ENCODE peak calls at places on chromosomes 5 and 9, in eight cellular contexts. One of them, this sample, is unnamed.

GRCh38 chr5:124824637-124825158 is 78.3 kb upstream of the ZNF608 start:
- DNase-seq in HL-60: no peak
- DNase-seq in fibroblast of mammary gland: peak; percentile 93
- DNase-seq in uterus: no peak
- DNase-seq in PC-3: peak; percentile 60
- DNase-seq in spleen: no peak
- DNase-seq in fibroblast of pulmonary artery: peak; percentile 96
- DNase-seq in upper lobe of right lung: no peak
- DNase-seq in this sample: peak; percentile 98

GRCh38 chr5:67249590-67249895 is 52.9 kb upstream of the CD180 start:
- DNase-seq in HL-60: no peak
- DNase-seq in fibroblast of mammary gland: no peak
- DNase-seq in uterus: no peak
- DNase-seq in PC-3: no peak
- DNase-seq in spleen: no peak
- DNase-seq in fibroblast of pulmonary artery: no peak
- DNase-seq in upper lobe of right lung: no peak
- DNase-seq in this sample: peak; percentile 64

GRCh38 chr5:103446813-103447212 is 115.8 kb downstream of the NUDT12 start:
- DNase-seq in HL-60: no peak
- DNase-seq in fibroblast of mammary gland: peak; percentile 53
- DNase-seq in uterus: no peak
- DNase-seq in PC-3: peak; percentile 88
- DNase-seq in spleen: no peak
- DNase-seq in fibroblast of pulmonary artery: no peak
- DNase-seq in upper lobe of right lung: no peak
- DNase-seq in this sample: no peak

GRCh38 chr5:14105717-14106435 is 37.3 kb upstream of the TRIO start:
- DNase-seq in HL-60: no peak
- DNase-seq in fibroblast of mammary gland: peak; percentile 87
- DNase-seq in uterus: no peak
- DNase-seq in PC-3: peak; percentile 99
- DNase-seq in spleen: no peak
- DNase-seq in fibroblast of pulmonary artery: peak; percentile 88
- DNase-seq in upper lobe of right lung: no peak
- DNase-seq in this sample: peak; percentile 91

GRCh38 chr9:137127301-137128157 is 11.4 kb upstream of the GRIN1 start:
- DNase-seq in HL-60: peak; percentile 67
- DNase-seq in fibroblast of mammary gland: no peak
- DNase-seq in uterus: no peak
- DNase-seq in PC-3: peak; percentile 21
- DNase-seq in spleen: no peak
- DNase-seq in fibroblast of pulmonary artery: peak; percentile 24
- DNase-seq in upper lobe of right lung: peak; percentile 75
- DNase-seq in this sample: no peak

GRCh38 chr9:5622019-5622418 is 6.9 kb upstream of the RIC1 start:
- DNase-seq in HL-60: no peak
- DNase-seq in fibroblast of mammary gland: peak; percentile 88
- DNase-seq in uterus: no peak
- DNase-seq in PC-3: peak; percentile 85
- DNase-seq in spleen: no peak
- DNase-seq in fibroblast of pulmonary artery: peak; percentile 84
- DNase-seq in upper lobe of right lung: no peak
- DNase-seq in this sample: peak; percentile 86

GRCh38 chr5:146137967-146138403 is 32.6 kb upstream of the PLAC8L1 start:
- DNase-seq in HL-60: peak; percentile 27
- DNase-seq in fibroblast of mammary gland: peak; percentile 48
- DNase-seq in uterus: no peak
- DNase-seq in PC-3: peak; percentile 48
- DNase-seq in spleen: no peak
- DNase-seq in fibroblast of pulmonary artery: peak; percentile 47
- DNase-seq in upper lobe of right lung: peak; percentile 73
- DNase-seq in this sample: peak; percentile 91

GRCh38 chr9:108910402-108910801 is 23.5 kb downstream of the ELP1 start:
- DNase-seq in HL-60: no peak
- DNase-seq in fibroblast of mammary gland: no peak
- DNase-seq in uterus: no peak
- DNase-seq in PC-3: no peak
- DNase-seq in spleen: no peak
- DNase-seq in fibroblast of pulmonary artery: no peak
- DNase-seq in upper lobe of right lung: no peak
- DNase-seq in this sample: no peak

GRCh38 chr5:9149988-9150387 is 395.9 kb downstream of the SEMA5A start:
- DNase-seq in HL-60: no peak
- DNase-seq in fibroblast of mammary gland: peak; percentile 97
- DNase-seq in uterus: no peak
- DNase-seq in PC-3: peak; percentile 92
- DNase-seq in spleen: no peak
- DNase-seq in fibroblast of pulmonary artery: peak; percentile 23
- DNase-seq in upper lobe of right lung: no peak
- DNase-seq in this sample: no peak

GRCh38 chr5:112691758-112692157 is 45.9 kb upstream of the APC start:
- DNase-seq in HL-60: peak; percentile 56
- DNase-seq in fibroblast of mammary gland: peak; percentile 60
- DNase-seq in uterus: no peak
- DNase-seq in PC-3: peak; percentile 40
- DNase-seq in spleen: no peak
- DNase-seq in fibroblast of pulmonary artery: peak; percentile 71
- DNase-seq in upper lobe of right lung: no peak
- DNase-seq in this sample: peak; percentile 55

DNA sequence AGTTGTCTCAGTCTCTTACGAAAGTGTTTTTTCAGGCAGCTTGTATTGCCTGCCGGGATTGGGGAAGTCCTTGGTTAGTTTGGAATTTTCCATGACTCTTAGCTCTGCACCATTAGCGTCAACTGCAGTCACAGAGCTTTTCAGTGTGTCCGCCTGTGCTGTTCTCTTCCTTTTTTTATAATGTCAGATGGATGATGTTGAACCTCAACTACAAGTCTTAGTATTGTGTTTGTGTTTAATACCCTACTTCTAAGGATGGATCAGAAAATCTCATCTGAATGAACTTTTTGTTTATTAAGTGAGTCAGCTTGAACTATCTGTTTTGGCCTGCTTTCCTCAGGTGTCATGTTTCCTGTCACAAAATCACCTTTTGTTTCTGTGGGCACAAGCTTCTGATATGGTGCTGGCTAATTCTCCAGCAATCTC is 33.1 kb downstream of the ATP6V0E1 start:
- DNase-seq in HL-60: no peak
- DNase-seq in fibroblast of mammary gland: peak; percentile 77
- DNase-seq in uterus: no peak
- DNase-seq in PC-3: peak; percentile 77
- DNase-seq in spleen: no peak
- DNase-seq in fibroblast of pulmonary artery: peak; percentile 86
- DNase-seq in upper lobe of right lung: no peak
- DNase-seq in this sample: peak; percentile 75
- H3K4me3 ChIP-seq in HL-60: no peak overlapping the region
- H3K4me3 ChIP-seq in fibroblast of mammary gland: no peak overlapping the region
- H3K4me3 ChIP-seq in uterus: no peak overlapping the region
- H3K4me3 ChIP-seq in PC-3: no peak overlapping the region
- H3K4me3 ChIP-seq in spleen: no peak overlapping the region
- H3K4me3 ChIP-seq in fibroblast of pulmonary artery: no peak overlapping the region
- H3K4me3 ChIP-seq in upper lobe of right lung: no peak overlapping the region
- H3K4me3 ChIP-seq in this sample: no peak overlapping the region

DNA sequence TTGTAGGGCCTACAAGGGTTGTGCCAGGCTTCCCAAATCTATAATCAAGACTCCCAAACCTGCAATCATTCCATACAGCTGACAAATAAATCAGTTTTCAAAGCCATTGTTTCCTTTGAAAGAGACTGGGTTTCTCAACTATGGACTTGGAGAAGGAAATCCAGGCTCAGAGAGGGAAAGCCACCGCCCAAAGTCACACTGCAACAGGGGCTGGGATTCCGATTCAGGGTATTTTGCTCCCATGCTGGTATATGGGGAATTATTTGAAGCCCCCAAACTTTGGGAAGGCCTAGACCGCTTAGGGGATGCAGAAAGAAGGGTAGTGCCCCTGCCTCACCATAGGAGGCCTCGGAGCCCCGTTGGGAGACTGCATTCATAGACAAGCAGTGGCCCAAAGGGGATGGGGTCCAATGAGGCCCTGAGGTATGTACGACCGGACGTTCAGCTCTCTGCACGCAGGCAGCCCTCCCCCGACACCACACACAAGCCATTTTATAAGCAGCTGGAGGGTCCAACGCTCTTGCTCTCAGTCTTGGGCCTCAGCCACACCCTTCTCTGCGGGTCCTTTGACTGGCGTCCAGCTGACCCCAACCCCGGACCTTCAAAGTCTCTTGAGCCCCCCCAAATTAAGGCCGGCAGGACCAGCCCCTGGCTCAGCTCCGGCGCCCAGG is 712 bp downstream of the ANXA6 start:
- DNase-seq in HL-60: peak; percentile 21
- DNase-seq in fibroblast of mammary gland: peak; percentile 15
- DNase-seq in uterus: peak; percentile 41
- DNase-seq in PC-3: no peak
- DNase-seq in spleen: peak; percentile 82
- DNase-seq in fibroblast of pulmonary artery: no peak
- DNase-seq in upper lobe of right lung: no peak
- DNase-seq in this sample: peak; percentile 29
- TF ChIP-seq CTCF in HL-60: no peak
- TF ChIP-seq CTCF in fibroblast of mammary gland: no peak
- TF ChIP-seq CTCF in uterus: peak; percentile 12
- TF ChIP-seq CTCF in PC-3: no peak
- TF ChIP-seq CTCF in spleen: no peak
- TF ChIP-seq CTCF in fibroblast of pulmonary artery: peak; percentile 12
- TF ChIP-seq CTCF in upper lobe of right lung: no peak
- TF ChIP-seq CTCF in this sample: no peak

GRCh38 chr9:111601237-111602018 is 2.0 kb upstream of the PTGR1 start:
- DNase-seq in HL-60: no peak
- DNase-seq in fibroblast of mammary gland: peak; percentile 67
- DNase-seq in uterus: no peak
- DNase-seq in PC-3: peak; percentile 64
- DNase-seq in spleen: no peak
- DNase-seq in fibroblast of pulmonary artery: peak; percentile 74
- DNase-seq in upper lobe of right lung: no peak
- DNase-seq in this sample: peak; percentile 56

GRCh38 chr9:111599092-111599947 is at the start of gene PTGR1:
- DNase-seq in HL-60: peak; percentile 65
- DNase-seq in fibroblast of mammary gland: peak; percentile 91
- DNase-seq in uterus: peak; percentile 87
- DNase-seq in PC-3: peak; percentile 72
- DNase-seq in spleen: peak; percentile 86
- DNase-seq in fibroblast of pulmonary artery: peak; percentile 94
- DNase-seq in upper lobe of right lung: peak; percentile 94
- DNase-seq in this sample: peak; percentile 88

GRCh38 chr9:111597852-111598729 is 1.4 kb downstream of the PTGR1 start:
- DNase-seq in HL-60: peak; percentile 59
- DNase-seq in fibroblast of mammary gland: peak; percentile 65
- DNase-seq in uterus: peak; percentile 73
- DNase-seq in PC-3: peak; percentile 61
- DNase-seq in spleen: peak; percentile 84
- DNase-seq in fibroblast of pulmonary artery: peak; percentile 78
- DNase-seq in upper lobe of right lung: peak; percentile 81
- DNase-seq in this sample: peak; percentile 84

GRCh38 chr9:111598730-111599091 is 736 bp downstream of the PTGR1 start:
- DNase-seq in HL-60: peak; percentile 20
- DNase-seq in fibroblast of mammary gland: peak; percentile 75
- DNase-seq in uterus: peak; percentile 69
- DNase-seq in PC-3: peak; percentile 31
- DNase-seq in spleen: no peak
- DNase-seq in fibroblast of pulmonary artery: peak; percentile 63
- DNase-seq in upper lobe of right lung: peak; percentile 70
- DNase-seq in this sample: peak; percentile 62

GRCh38 chr9:111599948-111600343 is 499 bp upstream of the PTGR1 start:
- DNase-seq in HL-60: no peak
- DNase-seq in fibroblast of mammary gland: no peak
- DNase-seq in uterus: peak; percentile 15
- DNase-seq in PC-3: no peak
- DNase-seq in spleen: no peak
- DNase-seq in fibroblast of pulmonary artery: no peak
- DNase-seq in upper lobe of right lung: no peak
- DNase-seq in this sample: no peak
- H3K4me3 ChIP-seq in HL-60: peak overlapping the region; percentile 78
- H3K4me3 ChIP-seq in fibroblast of mammary gland: peak overlapping the region; percentile 82
- H3K4me3 ChIP-seq in uterus: peak overlapping the region; percentile 46
- H3K4me3 ChIP-seq in PC-3: peak overlapping the region; percentile 80
- H3K4me3 ChIP-seq in spleen: peak overlapping the region; percentile 55
- H3K4me3 ChIP-seq in fibroblast of pulmonary artery: peak overlapping the region; percentile 80
- H3K4me3 ChIP-seq in upper lobe of right lung: peak overlapping the region; percentile 89
- H3K4me3 ChIP-seq in this sample: peak overlapping the region; percentile 75

DNA sequence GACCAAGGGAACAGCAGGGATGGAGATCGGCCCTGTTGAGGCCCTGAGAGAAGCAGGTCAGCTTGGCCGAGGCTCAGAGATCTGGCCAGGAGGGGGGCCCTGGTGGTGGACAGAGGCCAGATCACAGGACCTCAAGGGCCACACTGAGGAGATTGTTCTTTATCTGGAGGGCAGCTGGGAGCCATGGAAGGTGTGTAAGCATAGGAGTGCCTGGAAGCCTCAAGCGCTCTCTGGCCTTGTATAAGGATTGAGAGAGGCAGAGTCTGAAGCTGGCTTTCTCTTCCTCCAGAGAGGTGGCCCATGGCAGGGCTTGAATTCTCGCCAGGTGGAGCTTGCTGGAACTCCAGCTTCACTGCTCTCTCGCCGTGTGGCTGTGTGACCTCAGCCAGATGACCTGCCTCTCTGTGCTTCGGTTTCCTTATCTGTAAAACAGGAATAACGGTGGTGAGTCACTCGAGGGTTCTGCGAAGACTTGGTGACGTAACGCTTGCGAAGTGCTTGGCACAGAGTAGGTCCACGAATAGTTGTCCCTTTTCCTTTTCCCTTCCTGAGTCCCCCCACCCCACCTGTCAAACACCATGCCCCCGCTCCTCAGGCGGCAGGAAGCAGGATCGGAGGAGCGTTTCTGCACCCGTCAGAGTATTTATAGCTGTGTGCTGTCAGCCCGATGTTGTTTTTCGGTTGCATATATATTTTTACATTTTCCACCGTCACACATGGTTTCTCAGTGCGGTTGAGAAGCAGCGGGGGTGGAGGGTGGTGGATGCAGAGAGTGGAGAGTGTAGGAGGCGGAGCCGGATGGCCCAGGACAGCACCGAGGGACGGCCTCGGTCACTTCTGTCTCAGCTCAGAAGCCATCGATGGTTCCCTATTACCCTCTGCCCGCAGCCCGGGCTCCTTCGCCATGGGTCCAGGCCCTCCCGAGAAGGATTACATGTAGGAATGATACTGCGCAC is 17.0 kb upstream of the CRB2 start:
- DNase-seq in HL-60: peak; percentile 37
- DNase-seq in fibroblast of mammary gland: no peak
- DNase-seq in uterus: no peak
- DNase-seq in PC-3: no peak
- DNase-seq in spleen: peak; percentile 91
- DNase-seq in fibroblast of pulmonary artery: peak; percentile 44
- DNase-seq in upper lobe of right lung: peak; percentile 74
- DNase-seq in this sample: peak; percentile 44
- TF ChIP-seq CTCF in HL-60: no peak
- TF ChIP-seq CTCF in fibroblast of mammary gland: no peak
- TF ChIP-seq CTCF in uterus: no peak
- TF ChIP-seq CTCF in PC-3: no peak
- TF ChIP-seq CTCF in spleen: no peak
- TF ChIP-seq CTCF in fibroblast of pulmonary artery: no peak
- TF ChIP-seq CTCF in upper lobe of right lung: no peak
- TF ChIP-seq CTCF in this sample: no peak

This sample was measured in choroid plexus epithelial cell.